ENCODE peak calls at places on chromosome 17, in nine cellular contexts. One of them, this sample, is unnamed.
A peak's percentile ranks its signal among the peaks of the same experiment; 100 is the strongest.

GRCh38 chr17:2267354-2267753 is 36.2 kb downstream of the SMG6 start:
- DNase-seq in left ventricle myocardium superior: no peak
- DNase-seq in SJSA1: no peak
- DNase-seq in anterior cingulate cortex: no peak
- DNase-seq in iris pigment epithelial cell: no peak
- DNase-seq in HCT116: no peak
- DNase-seq in GM12865: no peak
- DNase-seq in BJ: no peak
- DNase-seq in stimulated activated CD4-positive, alpha-beta T cell treated with anti-CD3 and anti-CD28 coated beads, Interleukin-4, amount 100 ng/mL, for 4 hours: no peak
- DNase-seq in this sample: no peak

GRCh38 chr17:80375186-80375585 is 39.8 kb upstream of the ENDOV start:
- DNase-seq in iris pigment epithelial cell: no peak
- DNase-seq in stimulated activated CD4-positive, alpha-beta T cell treated with anti-CD3 and anti-CD28 coated beads, Interleukin-4, amount 100 ng/mL, for 4 hours: no peak
- DNase-seq in left ventricle myocardium superior: no peak
- DNase-seq in HCT116: no peak
- DNase-seq in anterior cingulate cortex: no peak
- DNase-seq in SJSA1: no peak
- DNase-seq in BJ: no peak
- DNase-seq in GM12865: no peak
- DNase-seq in this sample: no peak

GRCh38 chr17:47262586-47262985 is 9.0 kb downstream of the ITGB3 start:
- DNase-seq in SJSA1: no peak
- DNase-seq in anterior cingulate cortex: no peak
- DNase-seq in BJ: no peak
- DNase-seq in left ventricle myocardium superior: no peak
- DNase-seq in stimulated activated CD4-positive, alpha-beta T cell treated with anti-CD3 and anti-CD28 coated beads, Interleukin-4, amount 100 ng/mL, for 4 hours: no peak
- DNase-seq in HCT116: no peak
- DNase-seq in GM12865: peak; percentile 57
- DNase-seq in iris pigment epithelial cell: no peak
- DNase-seq in this sample: peak; percentile 30

GRCh38 chr17:40313660-40314556 is 4.9 kb downstream of the RARA start:
- DNase-seq in BJ: no peak
- DNase-seq in iris pigment epithelial cell: no peak
- DNase-seq in SJSA1: no peak
- DNase-seq in left ventricle myocardium superior: no peak
- DNase-seq in anterior cingulate cortex: no peak
- DNase-seq in HCT116: no peak
- DNase-seq in GM12865: no peak
- DNase-seq in stimulated activated CD4-positive, alpha-beta T cell treated with anti-CD3 and anti-CD28 coated beads, Interleukin-4, amount 100 ng/mL, for 4 hours: no peak
- DNase-seq in this sample: no peak

GRCh38 chr17:151886-152859 is 14.8 kb downstream of the SCGB1C2 start:
- DNase-seq in stimulated activated CD4-positive, alpha-beta T cell treated with anti-CD3 and anti-CD28 coated beads, Interleukin-4, amount 100 ng/mL, for 4 hours: no peak
- DNase-seq in HCT116: no peak
- DNase-seq in iris pigment epithelial cell: peak; percentile 35
- DNase-seq in BJ: no peak
- DNase-seq in SJSA1: peak; percentile 42
- DNase-seq in GM12865: no peak
- DNase-seq in anterior cingulate cortex: no peak
- DNase-seq in left ventricle myocardium superior: peak; percentile 13
- DNase-seq in this sample: peak; percentile 9

GRCh38 chr17:78409191-78409621 is 30.8 kb downstream of the PGS1 start:
- DNase-seq in SJSA1: no peak
- DNase-seq in iris pigment epithelial cell: no peak
- DNase-seq in HCT116: no peak
- DNase-seq in BJ: no peak
- DNase-seq in anterior cingulate cortex: no peak
- DNase-seq in stimulated activated CD4-positive, alpha-beta T cell treated with anti-CD3 and anti-CD28 coated beads, Interleukin-4, amount 100 ng/mL, for 4 hours: no peak
- DNase-seq in GM12865: no peak
- DNase-seq in left ventricle myocardium superior: no peak
- DNase-seq in this sample: no peak

GRCh38 chr17:33474789-33475188 is 181.7 kb upstream of the ASIC2 start:
- DNase-seq in anterior cingulate cortex: no peak
- DNase-seq in stimulated activated CD4-positive, alpha-beta T cell treated with anti-CD3 and anti-CD28 coated beads, Interleukin-4, amount 100 ng/mL, for 4 hours: no peak
- DNase-seq in iris pigment epithelial cell: no peak
- DNase-seq in HCT116: no peak
- DNase-seq in SJSA1: no peak
- DNase-seq in left ventricle myocardium superior: no peak
- DNase-seq in BJ: no peak
- DNase-seq in GM12865: no peak
- DNase-seq in this sample: no peak

GRCh38 chr17:57459286-57459915 is 203.1 kb downstream of the MSI2 start:
- DNase-seq in HCT116: peak; percentile 78
- DNase-seq in BJ: no peak
- DNase-seq in left ventricle myocardium superior: no peak
- DNase-seq in iris pigment epithelial cell: peak; percentile 84
- DNase-seq in SJSA1: peak; percentile 92
- DNase-seq in stimulated activated CD4-positive, alpha-beta T cell treated with anti-CD3 and anti-CD28 coated beads, Interleukin-4, amount 100 ng/mL, for 4 hours: no peak
- DNase-seq in GM12865: peak; percentile 76
- DNase-seq in anterior cingulate cortex: no peak
- DNase-seq in this sample: no peak

GRCh38 chr17:2689411-2690164 is 22.0 kb downstream of the CLUH start:
- DNase-seq in anterior cingulate cortex: no peak
- DNase-seq in HCT116: no peak
- DNase-seq in stimulated activated CD4-positive, alpha-beta T cell treated with anti-CD3 and anti-CD28 coated beads, Interleukin-4, amount 100 ng/mL, for 4 hours: no peak
- DNase-seq in GM12865: no peak
- DNase-seq in SJSA1: no peak
- DNase-seq in BJ: no peak
- DNase-seq in left ventricle myocardium superior: peak; percentile 39
- DNase-seq in iris pigment epithelial cell: no peak
- DNase-seq in this sample: no peak

GRCh38 chr17:8870406-8871040 is 3.0 kb upstream of the PIK3R6 start:
- DNase-seq in HCT116: no peak
- DNase-seq in left ventricle myocardium superior: no peak
- DNase-seq in stimulated activated CD4-positive, alpha-beta T cell treated with anti-CD3 and anti-CD28 coated beads, Interleukin-4, amount 100 ng/mL, for 4 hours: no peak
- DNase-seq in BJ: no peak
- DNase-seq in anterior cingulate cortex: no peak
- DNase-seq in GM12865: no peak
- DNase-seq in SJSA1: no peak
- DNase-seq in iris pigment epithelial cell: no peak
- DNase-seq in this sample: no peak

GRCh38 chr17:74671031-74671771 is 41.5 kb downstream of the CD300LF start:
- DNase-seq in HCT116: no peak
- DNase-seq in iris pigment epithelial cell: peak; percentile 74
- DNase-seq in BJ: no peak
- DNase-seq in left ventricle myocardium superior: peak; percentile 89
- DNase-seq in SJSA1: peak; percentile 81
- DNase-seq in GM12865: peak; percentile 44
- DNase-seq in anterior cingulate cortex: peak; percentile 30
- DNase-seq in stimulated activated CD4-positive, alpha-beta T cell treated with anti-CD3 and anti-CD28 coated beads, Interleukin-4, amount 100 ng/mL, for 4 hours: peak; percentile 70
- DNase-seq in this sample: peak; percentile 18